ENCODE peak calls at places on chromosomes 7 and 10, in seven cellular contexts. One of them, this sample, is unnamed.

GRCh38 chr7:150365673-150366398 is 2.8 kb upstream of the REPIN1 start:
- DNase-seq in GM10248: no peak
- DNase-seq in prostate gland: no peak
- DNase-seq in lung: no peak
- DNase-seq in fibroblast of pulmonary artery: no peak
- DNase-seq in gastrocnemius medialis: no peak
- DNase-seq in HCT116: no peak
- DNase-seq in this sample: no peak

GRCh38 chr7:137754076-137754851 is 92.5 kb downstream of the DGKI start:
- DNase-seq in GM10248: no peak
- DNase-seq in prostate gland: no peak
- DNase-seq in lung: no peak
- DNase-seq in fibroblast of pulmonary artery: no peak
- DNase-seq in gastrocnemius medialis: no peak
- DNase-seq in HCT116: no peak
- DNase-seq in this sample: no peak

GRCh38 chr7:5704534-5704922 is 76.9 kb downstream of the RNF216 start:
- DNase-seq in GM10248: peak
- DNase-seq in prostate gland: peak
- DNase-seq in lung: peak
- DNase-seq in fibroblast of pulmonary artery: peak
- DNase-seq in gastrocnemius medialis: peak
- DNase-seq in HCT116: peak
- DNase-seq in this sample: peak

GRCh38 chr10:18665815-18666558 is 6.8 kb downstream of the ARL5B start:
- DNase-seq in GM10248: no peak
- DNase-seq in prostate gland: no peak
- DNase-seq in lung: no peak
- DNase-seq in fibroblast of pulmonary artery: no peak
- DNase-seq in gastrocnemius medialis: no peak
- DNase-seq in HCT116: no peak
- DNase-seq in this sample: no peak

GRCh38 chr10:97494863-97495506 is 3.2 kb downstream of the MMS19 start:
- DNase-seq in GM10248: no peak
- DNase-seq in prostate gland: no peak
- DNase-seq in lung: no peak
- DNase-seq in fibroblast of pulmonary artery: peak
- DNase-seq in gastrocnemius medialis: no peak
- DNase-seq in HCT116: no peak
- DNase-seq in this sample: no peak

GRCh38 chr10:105992928-105993327 is 1171.6 kb downstream of the SORCS1 start:
- DNase-seq in GM10248: no peak
- DNase-seq in prostate gland: no peak
- DNase-seq in lung: no peak
- DNase-seq in fibroblast of pulmonary artery: no peak
- DNase-seq in gastrocnemius medialis: no peak
- DNase-seq in HCT116: no peak
- DNase-seq in this sample: no peak

GRCh38 chr7:28939844-28940243 is 18.3 kb downstream of the TRIL start:
- DNase-seq in GM10248: no peak
- DNase-seq in prostate gland: no peak
- DNase-seq in lung: no peak
- DNase-seq in fibroblast of pulmonary artery: no peak
- DNase-seq in gastrocnemius medialis: no peak
- DNase-seq in HCT116: no peak
- DNase-seq in this sample: no peak

GRCh38 chr7:39430441-39430840 is 135.8 kb upstream of the YAE1 start:
- DNase-seq in GM10248: no peak
- DNase-seq in prostate gland: no peak
- DNase-seq in lung: no peak
- DNase-seq in fibroblast of pulmonary artery: no peak
- DNase-seq in gastrocnemius medialis: no peak
- DNase-seq in HCT116: no peak
- DNase-seq in this sample: no peak

GRCh38 chr7:141073173-141073640 is 657 bp upstream of the TMEM178B start:
- DNase-seq in GM10248: peak
- DNase-seq in prostate gland: peak
- DNase-seq in lung: no peak
- DNase-seq in fibroblast of pulmonary artery: peak
- DNase-seq in gastrocnemius medialis: no peak
- DNase-seq in HCT116: no peak
- DNase-seq in this sample: peak

GRCh38 chr7:82050134-82050533 is 280.3 kb upstream of the HGF start:
- DNase-seq in GM10248: no peak
- DNase-seq in prostate gland: no peak
- DNase-seq in lung: no peak
- DNase-seq in fibroblast of pulmonary artery: peak
- DNase-seq in gastrocnemius medialis: no peak
- DNase-seq in HCT116: peak
- DNase-seq in this sample: no peak

GRCh38 chr10:36440539-36440938 is 684.9 kb upstream of the ANKRD30A start:
- DNase-seq in GM10248: no peak
- DNase-seq in prostate gland: no peak
- DNase-seq in lung: no peak
- DNase-seq in fibroblast of pulmonary artery: no peak
- DNase-seq in gastrocnemius medialis: no peak
- DNase-seq in HCT116: no peak
- DNase-seq in this sample: no peak

GRCh38 chr10:132061465-132062180 is 4.1 kb upstream of the JAKMIP3 start:
- DNase-seq in GM10248: no peak
- DNase-seq in prostate gland: no peak
- DNase-seq in lung: no peak
- DNase-seq in fibroblast of pulmonary artery: no peak
- DNase-seq in gastrocnemius medialis: no peak
- DNase-seq in HCT116: no peak
- DNase-seq in this sample: no peak

GRCh38 chr7:2968176-2968575 is 75.5 kb downstream of the CARD11 start:
- DNase-seq in GM10248: no peak
- DNase-seq in prostate gland: no peak
- DNase-seq in lung: no peak
- DNase-seq in fibroblast of pulmonary artery: no peak
- DNase-seq in gastrocnemius medialis: no peak
- DNase-seq in HCT116: no peak
- DNase-seq in this sample: no peak

GRCh38 chr10:76736392-76736791 is 901.2 kb downstream of the KCNMA1 start:
- DNase-seq in GM10248: no peak
- DNase-seq in prostate gland: no peak
- DNase-seq in lung: no peak
- DNase-seq in fibroblast of pulmonary artery: no peak
- DNase-seq in gastrocnemius medialis: no peak
- DNase-seq in HCT116: no peak
- DNase-seq in this sample: no peak

GRCh38 chr7:42502022-42502421 is 265.0 kb upstream of the GLI3 start:
- DNase-seq in GM10248: no peak
- DNase-seq in prostate gland: no peak
- DNase-seq in lung: no peak
- DNase-seq in fibroblast of pulmonary artery: peak
- DNase-seq in gastrocnemius medialis: no peak
- DNase-seq in HCT116: no peak
- DNase-seq in this sample: no peak

GRCh38 chr10:107577226-107577625 is 412.7 kb upstream of the SORCS1 start:
- DNase-seq in GM10248: no peak
- DNase-seq in prostate gland: no peak
- DNase-seq in lung: no peak
- DNase-seq in fibroblast of pulmonary artery: no peak
- DNase-seq in gastrocnemius medialis: no peak
- DNase-seq in HCT116: no peak
- DNase-seq in this sample: no peak

DNA sequence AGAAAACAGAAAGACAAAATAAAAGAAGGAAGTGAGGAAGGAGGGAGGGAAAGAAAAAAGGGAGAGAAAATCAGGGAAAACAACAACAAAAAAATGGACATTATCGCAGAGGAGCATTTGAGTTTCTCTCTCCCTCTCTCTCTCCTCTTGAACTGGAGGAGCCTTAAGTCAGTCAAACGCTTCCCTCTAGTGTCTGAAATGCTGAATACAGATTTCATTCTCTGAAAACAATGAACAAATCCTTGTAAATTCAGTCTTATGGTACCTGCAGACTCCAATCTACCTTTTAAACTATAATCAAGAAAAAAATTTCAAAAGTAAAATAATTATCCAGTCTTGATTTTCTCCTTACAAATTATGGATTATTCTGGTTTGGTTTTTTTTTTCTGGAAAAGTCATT is 89.2 kb upstream of the PFKP start:
- DNase-seq in GM10248: peak
- DNase-seq in prostate gland: no peak
- DNase-seq in lung: no peak
- DNase-seq in fibroblast of pulmonary artery: peak
- DNase-seq in gastrocnemius medialis: no peak
- DNase-seq in HCT116: peak
- DNase-seq in this sample: peak
- TF ChIP-seq CTCF in GM10248: peak
- TF ChIP-seq CTCF in prostate gland: no peak
- TF ChIP-seq CTCF in lung: peak
- TF ChIP-seq CTCF in fibroblast of pulmonary artery: peak
- TF ChIP-seq CTCF in gastrocnemius medialis: no peak
- TF ChIP-seq CTCF in HCT116: peak
- TF ChIP-seq CTCF in this sample: peak

GRCh38 chr7:125316451-125316850 is 386.8 kb upstream of the POT1 start:
- DNase-seq in GM10248: no peak
- DNase-seq in prostate gland: no peak
- DNase-seq in lung: no peak
- DNase-seq in fibroblast of pulmonary artery: peak
- DNase-seq in gastrocnemius medialis: no peak
- DNase-seq in HCT116: peak
- DNase-seq in this sample: no peak
- TF ChIP-seq CTCF in GM10248: peak
- TF ChIP-seq CTCF in prostate gland: no peak
- TF ChIP-seq CTCF in lung: no peak
- TF ChIP-seq CTCF in fibroblast of pulmonary artery: peak
- TF ChIP-seq CTCF in gastrocnemius medialis: no peak
- TF ChIP-seq CTCF in HCT116: peak
- TF ChIP-seq CTCF in this sample: peak

DNA sequence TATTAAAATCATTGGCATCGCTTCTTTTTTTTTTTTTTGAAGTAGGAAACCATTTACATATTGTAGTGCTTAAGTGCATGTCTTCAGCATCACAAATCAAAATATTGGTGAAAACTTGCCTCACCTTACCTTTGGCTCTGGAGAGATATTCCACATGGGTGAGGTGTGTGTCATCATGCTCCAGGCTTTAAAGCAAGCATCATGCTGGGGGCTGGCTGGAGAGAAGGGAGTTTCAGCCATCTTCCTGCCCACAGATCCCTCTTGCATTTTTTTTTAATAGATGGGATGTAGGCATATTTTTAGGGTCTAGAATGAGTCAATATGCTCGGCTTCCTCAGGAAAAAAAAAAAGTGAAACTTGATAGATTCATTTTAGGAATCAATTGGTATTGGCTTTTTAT is 2.3 kb upstream of the INSYN2A start:
- DNase-seq in GM10248: no peak
- DNase-seq in prostate gland: no peak
- DNase-seq in lung: no peak
- DNase-seq in fibroblast of pulmonary artery: no peak
- DNase-seq in gastrocnemius medialis: no peak
- DNase-seq in HCT116: no peak
- DNase-seq in this sample: no peak
- TF ChIP-seq CTCF in GM10248: no peak
- TF ChIP-seq CTCF in prostate gland: no peak
- TF ChIP-seq CTCF in lung: no peak
- TF ChIP-seq CTCF in fibroblast of pulmonary artery: no peak
- TF ChIP-seq CTCF in gastrocnemius medialis: no peak
- TF ChIP-seq CTCF in HCT116: no peak
- TF ChIP-seq CTCF in this sample: no peak

GRCh38 chr10:74208997-74209396 is 58.0 kb downstream of the ADK start:
- DNase-seq in GM10248: no peak
- DNase-seq in prostate gland: no peak
- DNase-seq in lung: no peak
- DNase-seq in fibroblast of pulmonary artery: no peak
- DNase-seq in gastrocnemius medialis: no peak
- DNase-seq in HCT116: no peak
- DNase-seq in this sample: no peak

GRCh38 chr10:74208081-74208480 is 57.1 kb downstream of the ADK start:
- DNase-seq in GM10248: no peak
- DNase-seq in prostate gland: no peak
- DNase-seq in lung: no peak
- DNase-seq in fibroblast of pulmonary artery: no peak
- DNase-seq in gastrocnemius medialis: peak
- DNase-seq in HCT116: no peak
- DNase-seq in this sample: no peak

GRCh38 chr10:74207681-74208080 is 56.7 kb downstream of the ADK start:
- DNase-seq in GM10248: no peak
- DNase-seq in prostate gland: no peak
- DNase-seq in lung: no peak
- DNase-seq in fibroblast of pulmonary artery: no peak
- DNase-seq in gastrocnemius medialis: no peak
- DNase-seq in HCT116: no peak
- DNase-seq in this sample: no peak

GRCh38 chr10:74213019-74213418 is 62.0 kb downstream of the ADK start:
- DNase-seq in GM10248: no peak
- DNase-seq in prostate gland: no peak
- DNase-seq in lung: no peak
- DNase-seq in fibroblast of pulmonary artery: no peak
- DNase-seq in gastrocnemius medialis: no peak
- DNase-seq in HCT116: no peak
- DNase-seq in this sample: no peak

DNA sequence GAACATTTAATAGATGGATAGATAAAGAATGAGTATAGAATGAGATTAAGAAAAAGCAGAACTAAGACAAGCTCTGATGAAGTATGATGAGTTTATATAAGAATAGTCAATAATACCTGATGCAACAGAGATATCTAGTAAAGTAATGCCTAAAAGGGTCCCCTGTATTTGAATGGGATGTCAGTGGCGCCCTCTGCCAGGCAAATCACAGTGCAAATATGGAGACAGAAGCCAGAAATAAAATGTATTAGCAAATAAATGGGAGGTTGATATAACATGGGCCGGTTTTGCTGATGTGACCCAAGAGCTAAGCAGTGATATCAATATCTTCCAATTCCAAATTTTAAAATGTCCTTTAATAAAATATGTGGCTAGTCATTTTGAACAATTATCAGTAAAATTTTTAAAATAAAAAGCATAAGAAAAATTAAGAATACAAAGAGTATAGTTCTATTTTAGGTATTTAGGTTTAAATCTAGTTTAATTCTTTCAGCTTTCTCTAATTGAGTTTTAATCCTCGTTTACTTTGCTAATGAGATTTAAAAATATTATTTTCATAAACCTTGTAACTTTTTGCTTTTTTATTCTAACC is 62.6 kb downstream of the ADK start:
- DNase-seq in GM10248: peak
- DNase-seq in prostate gland: peak
- DNase-seq in lung: no peak
- DNase-seq in fibroblast of pulmonary artery: peak
- DNase-seq in gastrocnemius medialis: no peak
- DNase-seq in HCT116: peak
- DNase-seq in this sample: peak
- TF ChIP-seq CTCF in GM10248: peak
- TF ChIP-seq CTCF in prostate gland: no peak
- TF ChIP-seq CTCF in lung: peak
- TF ChIP-seq CTCF in fibroblast of pulmonary artery: peak
- TF ChIP-seq CTCF in gastrocnemius medialis: peak
- TF ChIP-seq CTCF in HCT116: peak
- TF ChIP-seq CTCF in this sample: peak

GRCh38 chr10:109961181-109962001 is 38.1 kb upstream of the XPNPEP1 start:
- DNase-seq in GM10248: no peak
- DNase-seq in prostate gland: no peak
- DNase-seq in lung: no peak
- DNase-seq in fibroblast of pulmonary artery: peak
- DNase-seq in gastrocnemius medialis: no peak
- DNase-seq in HCT116: no peak
- DNase-seq in this sample: no peak
- TF ChIP-seq CTCF in GM10248: no peak
- TF ChIP-seq CTCF in prostate gland: no peak
- TF ChIP-seq CTCF in lung: no peak
- TF ChIP-seq CTCF in fibroblast of pulmonary artery: no peak
- TF ChIP-seq CTCF in gastrocnemius medialis: no peak
- TF ChIP-seq CTCF in HCT116: no peak
- TF ChIP-seq CTCF in this sample: no peak

GRCh38 chr7:64621656-64622055 is 44.3 kb upstream of the ZNF107 start:
- DNase-seq in GM10248: no peak
- DNase-seq in prostate gland: no peak
- DNase-seq in lung: no peak
- DNase-seq in fibroblast of pulmonary artery: no peak
- DNase-seq in gastrocnemius medialis: no peak
- DNase-seq in HCT116: no peak
- DNase-seq in this sample: no peak
- TF ChIP-seq CTCF in GM10248: no peak
- TF ChIP-seq CTCF in prostate gland: no peak
- TF ChIP-seq CTCF in lung: no peak
- TF ChIP-seq CTCF in fibroblast of pulmonary artery: no peak
- TF ChIP-seq CTCF in gastrocnemius medialis: no peak
- TF ChIP-seq CTCF in HCT116: no peak
- TF ChIP-seq CTCF in this sample: no peak

This sample was measured in GM13977.